ENCODE peak calls at places on chromosomes 5 and 9, in five cellular contexts. V is heart left ventricle, B is GM06990, A is body of pancreas, W is PC-9. R is an unnamed sample. For H3K27me3, the result is how much of the 10 kb centered on the place peaks cover.

GRCh38 chr9:18189876-18190670 is 283.9 kb upstream of the ADAMTSL1 start:
- DNase-seq in V (no peak), B (no peak), A (no peak), W (no peak), R (no peak)

GRCh38 chr5:136134653-136135052 is 2.0 kb downstream of the SMAD5 start:
- DNase-seq in V (no peak), B (no peak), A (no peak), W (no peak), R (no peak)

GRCh38 chr9:16058131-16058549 is 505.3 kb downstream of the CCDC171 start:
- DNase-seq in V (no peak), B (no peak), A (no peak), W (no peak), R (no peak)

GRCh38 chr9:128636024-128636390 is 20.6 kb downstream of the DYNC2I2 start:
- DNase-seq in V (peak), B (no peak), A (peak), W (peak), R (peak)

GRCh38 chr9:113570749-113571711 is 107.5 kb downstream of the RGS3 start:
- DNase-seq in V (no peak), B (no peak), A (peak), W (peak), R (no peak)

GRCh38 chr5:148416921-148417320 is 33.2 kb downstream of the FBXO38 start:
- DNase-seq in V (no peak), B (no peak), A (no peak), W (no peak), R (no peak)

GRCh38 chr5:55894135-55894534 is 43.0 kb downstream of the IL31RA start:
- DNase-seq in V (no peak), B (no peak), A (no peak), W (no peak), R (no peak)

GRCh38 chr5:56346717-56347116 is 113.6 kb upstream of the ANKRD55 start:
- DNase-seq in V (no peak), B (no peak), A (no peak), W (no peak), R (no peak)

GRCh38 chr5:96189987-96190386 is 228.3 kb upstream of the ELL2 start:
- DNase-seq in V (no peak), B (no peak), A (no peak), W (no peak), R (no peak)

GRCh38 chr5:141869040-141869439 is 9.2 kb downstream of the PCDH1 start:
- DNase-seq in V (no peak), B (no peak), A (peak), W (no peak), R (no peak)

GRCh38 chr5:168712280-168712924 is 133.2 kb upstream of the PANK3 start:
- DNase-seq in V (no peak), B (no peak), A (no peak), W (no peak), R (no peak)

GRCh38 chr9:77084094-77084493 is 64.6 kb downstream of the FOXB2 start:
- DNase-seq in V (no peak), B (no peak), A (no peak), W (no peak), R (no peak)

GRCh38 chr9:77087506-77087905 is 68.1 kb downstream of the FOXB2 start:
- DNase-seq in V (no peak), B (no peak), A (no peak), W (no peak), R (no peak)

GRCh38 chr9:77085416-77085815 is 66.0 kb downstream of the FOXB2 start:
- DNase-seq in V (no peak), B (no peak), A (no peak), W (no peak), R (no peak)
- H3K27me3 ChIP-seq in V (under half), B (under half), A (under half), W (half or more), R (under half)

GRCh38 chr5:179229331-179229761 is 115.9 kb downstream of the ADAMTS2 start:
- DNase-seq in V (no peak), B (no peak), A (no peak), W (no peak), R (no peak)

GRCh38 chr5:179228341-179229121 is 116.7 kb downstream of the ADAMTS2 start:
- DNase-seq in V (no peak), B (no peak), A (peak), W (no peak), R (peak)

GRCh38 chr5:179231309-179231708 is 114.0 kb downstream of the ADAMTS2 start:
- DNase-seq in V (no peak), B (no peak), A (peak), W (no peak), R (no peak)

GRCh38 chr5:179232091-179232490 is 113.2 kb downstream of the ADAMTS2 start:
- DNase-seq in V (no peak), B (no peak), A (peak), W (no peak), R (no peak)

GRCh38 chr5:179230061-179230461 is 115.2 kb downstream of the ADAMTS2 start:
- DNase-seq in V (no peak), B (no peak), A (no peak), W (no peak), R (no peak)
- H3K27me3 ChIP-seq in V (under half), B (under half), A (under half), W (half or more), R (under half)

GRCh38 chr5:595285-595684 is 16.9 kb upstream of the CEP72 start:
- DNase-seq in V (no peak), B (no peak), A (no peak), W (no peak), R (no peak)
- H3K27me3 ChIP-seq in V (half or more), B (under half), A (under half), W (half or more), R (under half)

DNA sequence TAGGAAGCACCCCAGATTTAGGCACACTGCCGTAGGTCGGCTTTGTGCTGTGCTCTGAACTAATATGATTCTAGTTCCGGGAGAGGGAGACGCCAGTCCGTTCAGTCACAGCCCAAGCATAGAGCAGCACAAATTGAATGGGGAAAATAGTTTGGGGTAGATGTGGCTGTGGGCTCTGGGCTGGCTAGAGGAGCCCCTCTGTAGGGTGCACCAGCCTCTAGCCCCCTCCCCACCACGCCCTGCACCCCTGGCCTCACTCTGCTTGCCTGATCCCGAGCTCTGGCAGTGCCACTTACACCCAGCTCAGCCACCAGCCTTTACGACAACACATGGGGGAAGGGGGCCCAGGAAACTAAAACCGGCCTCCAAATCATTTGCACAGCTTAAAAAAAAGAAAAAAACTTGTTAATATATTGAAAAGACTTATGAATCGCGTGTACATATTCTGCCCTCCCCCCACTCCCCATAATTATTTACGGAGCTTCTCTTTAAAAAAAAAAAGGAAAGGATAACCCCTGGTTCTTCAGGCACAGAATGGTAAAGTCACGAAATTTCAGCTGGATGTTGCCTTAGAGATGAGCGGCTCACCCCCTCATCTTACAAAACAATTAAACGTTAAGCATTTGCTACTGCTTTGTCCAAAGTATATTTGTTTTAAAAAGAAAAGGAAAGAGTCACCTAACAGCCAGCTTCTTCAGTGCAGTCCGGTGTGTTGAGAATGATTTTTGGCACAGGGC is 3.4 kb downstream of the LMX1B start:
- DNase-seq in V (no peak), B (no peak), A (peak), W (no peak), R (no peak)
- H3K27me3 ChIP-seq in V (half or more), B (under half), A (under half), W (under half), R (under half)

GRCh38 chr5:3200356-3200755 is 395.3 kb upstream of the IRX1 start:
- DNase-seq in V (no peak), B (no peak), A (no peak), W (no peak), R (no peak)
- H3K27me3 ChIP-seq in V (half or more), B (under half), A (under half), W (half or more), R (under half)

GRCh38 chr9:136985027-136985602 is 2.3 kb downstream of the LCNL1 start:
- DNase-seq in V (no peak), B (no peak), A (no peak), W (no peak), R (no peak)

GRCh38 chr9:136985853-136986252 is 3.1 kb downstream of the LCNL1 start:
- DNase-seq in V (no peak), B (no peak), A (no peak), W (no peak), R (no peak)

GRCh38 chr9:136983167-136983566 is 374 bp downstream of the LCNL1 start:
- DNase-seq in V (no peak), B (no peak), A (no peak), W (no peak), R (no peak)

GRCh38 chr9:136983611-136984314 is 970 bp downstream of the LCNL1 start:
- DNase-seq in V (no peak), B (no peak), A (no peak), W (no peak), R (no peak)

DNA sequence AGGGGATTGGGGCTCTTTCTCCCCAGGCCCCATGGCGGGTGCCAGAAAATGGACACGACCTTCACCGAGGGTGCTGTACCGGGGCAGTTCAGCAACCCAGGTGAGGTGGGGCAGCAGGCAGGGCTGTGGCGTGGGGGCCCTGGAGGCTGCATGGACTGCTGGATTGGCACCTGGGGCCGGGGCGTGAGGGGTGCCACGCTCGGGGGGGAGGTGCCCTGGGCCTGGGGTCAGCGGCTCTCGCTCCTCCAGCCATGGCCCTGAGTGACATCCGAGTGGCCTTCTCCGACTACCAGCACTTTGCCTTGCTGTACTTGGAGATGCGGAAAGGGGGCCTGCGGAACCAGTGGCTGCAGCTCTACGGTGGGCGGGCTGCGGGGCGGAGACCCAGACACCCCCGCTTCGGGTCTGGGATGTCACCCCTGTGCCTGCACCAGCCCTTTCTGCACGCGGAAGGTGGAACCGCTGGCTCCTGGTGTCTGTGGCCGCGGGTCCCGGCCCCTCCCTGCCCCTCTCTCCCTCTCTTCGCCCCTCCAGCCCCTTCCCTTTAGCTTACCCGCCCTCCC is 1.8 kb downstream of the LCNL1 start:
- DNase-seq in V (no peak), B (no peak), A (no peak), W (no peak), R (no peak)
- H3K27me3 ChIP-seq in V (under half), B (under half), A (under half), W (under half), R (under half)

DNA sequence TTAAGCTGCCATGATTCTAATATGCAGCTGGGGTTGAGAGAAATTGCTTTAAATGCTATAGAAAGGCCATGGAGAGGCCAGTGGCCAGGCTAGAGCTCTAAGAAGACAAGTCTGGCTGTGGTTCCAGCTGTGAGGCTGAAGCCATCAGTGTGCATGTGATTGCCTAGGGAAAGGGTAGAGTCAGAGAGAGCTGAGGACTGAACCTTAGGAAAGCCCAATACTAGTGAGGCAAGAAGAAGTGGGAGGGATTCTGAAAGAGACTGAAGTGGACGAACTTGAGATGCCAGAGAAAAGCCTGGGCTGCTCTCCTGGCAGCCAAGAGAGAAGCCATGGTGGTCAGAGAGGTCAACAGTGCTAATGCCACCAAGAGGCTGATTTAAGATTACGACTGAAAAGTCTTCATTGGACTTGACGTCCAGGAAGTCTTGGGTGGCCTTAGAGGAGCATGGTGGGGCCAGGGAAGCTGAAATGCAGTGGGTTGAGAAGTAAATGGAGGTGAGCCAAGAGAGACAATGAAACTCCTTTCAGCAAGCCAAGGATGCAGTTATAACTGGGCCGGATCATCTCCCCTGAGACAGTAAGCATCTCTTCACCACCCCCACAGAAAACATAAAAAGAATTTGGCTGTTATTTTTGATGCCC is 133.2 kb downstream of the TMEM174 start:
- DNase-seq in V (no peak), B (no peak), A (no peak), W (no peak), R (no peak)
- H3K27me3 ChIP-seq in V (half or more), B (under half), A (under half), W (under half), R (under half)

DNA sequence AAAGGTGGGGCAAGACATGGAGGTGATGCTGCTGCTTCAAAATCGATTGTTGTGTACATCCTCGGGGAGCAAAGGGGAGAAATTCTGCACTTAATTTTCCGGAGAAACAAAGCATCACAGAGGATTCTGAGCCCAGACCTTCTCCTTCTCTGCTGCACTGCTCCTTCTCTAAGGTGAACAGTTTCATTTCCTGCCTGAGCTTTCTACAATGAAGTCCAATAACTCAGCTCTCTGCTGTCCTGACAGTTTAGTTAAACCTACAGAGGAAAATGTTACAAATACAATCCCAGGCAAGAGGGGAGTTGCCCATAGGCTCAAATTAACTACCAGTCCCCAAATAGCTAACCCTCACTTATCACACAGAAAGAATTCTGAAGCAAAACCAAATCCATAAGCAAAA is 206.3 kb downstream of the EFNA5 start:
- DNase-seq in V (no peak), B (no peak), A (no peak), W (no peak), R (no peak)
- H3K27me3 ChIP-seq in V (under half), B (under half), A (under half), W (under half), R (under half)

R was measured in psoas muscle.